ENCODE peak calls at places on chromosomes 1 and 21, in nine cellular contexts. K is sigmoid colon; Y is GM12892; S is GM23338; C is stimulated activated CD4-positive, alpha-beta T cell treated with anti-CD3 and anti-CD28 coated beads, Interleukin-1b, Interleukin-23, amount 100 ng/mL, for 4 hours; Z is A549; R is fibroblast of pulmonary artery; W is H54; F is activated CD4-positive, alpha-beta T cell treated with anti-CD3 and anti-CD28 coated beads for 36 hours. M is an unnamed sample.
A peak's percentile ranks its signal among the peaks of the same experiment; 100 is the strongest.

GRCh38 chr1:210446479-210446878 is 117.8 kb downstream of the HHAT start:
- DNase-seq in F (peak; percentile 96), Z (no peak), Y (no peak), S (no peak), K (no peak), R (no peak), C (peak; percentile 69), W (peak; percentile 41), M (no peak)

GRCh38 chr21:30430170-30430655 is at the start of gene KRTAP13-4:
- DNase-seq in Z (no peak), C (no peak), F (no peak), S (no peak), W (no peak), R (no peak), Y (no peak), K (no peak), M (no peak)

GRCh38 chr1:228087771-228088251 is 5.3 kb downstream of the ARF1 start:
- DNase-seq in K (peak; percentile 58), F (peak; percentile 45), W (peak; percentile 86), S (no peak), Z (no peak), Y (no peak), C (no peak), R (peak; percentile 93), M (peak; percentile 78)

GRCh38 chr1:163090321-163090945 is 21.3 kb downstream of the RGS4 start:
- DNase-seq in R (peak; percentile 66), S (no peak), F (no peak), K (no peak), W (no peak), Y (no peak), C (no peak), Z (no peak), M (no peak)

GRCh38 chr1:199373139-199373538 is 654.4 kb upstream of the NR5A2 start:
- DNase-seq in F (no peak), Y (no peak), C (no peak), R (no peak), Z (no peak), S (no peak), W (no peak), K (no peak), M (no peak)

GRCh38 chr1:3577300-3577699 is 34.0 kb downstream of the MEGF6 start:
- DNase-seq in Y (no peak), F (no peak), W (no peak), R (peak; percentile 82), K (no peak), C (no peak), S (no peak), Z (no peak), M (no peak)

GRCh38 chr1:30604801-30605440 is 118.5 kb downstream of the MATN1 start:
- DNase-seq in Y (no peak), K (no peak), S (no peak), C (no peak), W (no peak), R (no peak), F (no peak), Z (no peak), M (no peak)

GRCh38 chr1:201769966-201770365 is 59.0 kb upstream of the IPO9 start:
- DNase-seq in C (no peak), Z (no peak), S (no peak), F (no peak), Y (no peak), K (no peak), R (peak; percentile 90), W (no peak), M (no peak)

GRCh38 chr1:63112155-63112914 is 210.0 kb upstream of the FOXD3 start:
- DNase-seq in C (no peak), K (no peak), W (peak; percentile 23), Z (no peak), F (peak; percentile 30), Y (no peak), R (peak; percentile 38), S (no peak), M (peak; percentile 7)

GRCh38 chr1:230270940-230271325 is 155.2 kb downstream of the PGBD5 start:
- DNase-seq in W (no peak), F (no peak), K (no peak), R (peak; percentile 8), Y (no peak), C (no peak), Z (no peak), S (no peak), M (no peak)

GRCh38 chr1:109184657-109185056 is 29.1 kb upstream of the SARS1 start:
- DNase-seq in Y (no peak), Z (no peak), R (no peak), F (no peak), S (no peak), C (no peak), K (no peak), W (no peak), M (no peak)

GRCh38 chr1:235023197-235024044 is 105.2 kb downstream of the TOMM20 start:
- DNase-seq in Z (no peak), Y (no peak), W (no peak), K (peak; percentile 33), S (peak; percentile 15), R (no peak), C (no peak), F (no peak), M (no peak)

GRCh38 chr1:1435094-1435903 is at the start of gene VWA1:
- DNase-seq in R (peak; percentile 65), F (peak; percentile 82), S (peak; percentile 79), W (no peak), Z (no peak), C (peak; percentile 56), K (peak; percentile 88), Y (peak; percentile 93), M (peak; percentile 86)

GRCh38 chr1:40067023-40067422 is 26.5 kb downstream of the CAP1 start:
- DNase-seq in K (no peak), Y (no peak), C (no peak), F (no peak), Z (no peak), S (no peak), W (no peak), R (peak; percentile 41), M (no peak)

GRCh38 chr1:189212606-189213005 is 1265.1 kb downstream of the BRINP3 start:
- DNase-seq in S (no peak), Y (no peak), W (no peak), Z (no peak), R (peak; percentile 26), K (no peak), F (no peak), C (no peak), M (no peak)

GRCh38 chr1:10594481-10595050 is 119.8 kb downstream of the PEX14 start:
- DNase-seq in R (no peak), S (peak; percentile 57), Y (no peak), K (no peak), W (no peak), F (no peak), C (no peak), Z (no peak), M (no peak)

GRCh38 chr1:54334996-54335395 is 71.2 kb downstream of the SSBP3 start:
- DNase-seq in F (no peak), Y (no peak), Z (no peak), W (no peak), S (no peak), C (no peak), K (no peak), R (peak; percentile 43), M (no peak)

GRCh38 chr1:203682401-203683383 is 56.1 kb downstream of the ATP2B4 start:
- DNase-seq in K (no peak), R (peak; percentile 41), W (no peak), F (peak; percentile 73), C (no peak), Z (no peak), Y (no peak), S (peak; percentile 71), M (no peak)

GRCh38 chr21:38377165-38378093 is 120.6 kb downstream of the KCNJ15 start:
- DNase-seq in F (no peak), W (no peak), Z (no peak), R (no peak), S (no peak), Y (no peak), C (no peak), K (no peak), M (no peak)

GRCh38 chr1:87867631-87868030 is 539.0 kb downstream of the LMO4 start:
- DNase-seq in W (no peak), Z (no peak), S (no peak), K (no peak), F (no peak), R (peak; percentile 62), C (no peak), Y (no peak), M (peak; percentile 8)

GRCh38 chr21:46253610-46254124 is 25.1 kb upstream of the LSS start:
- DNase-seq in K (no peak), Y (no peak), W (no peak), R (peak; percentile 40), C (no peak), Z (no peak), S (peak; percentile 21), F (peak; percentile 72), M (no peak)

GRCh38 chr1:30321996-30322858 is 401.2 kb downstream of the MATN1 start:
- DNase-seq in F (no peak), Y (no peak), W (no peak), Z (no peak), K (no peak), C (no peak), S (no peak), R (no peak), M (no peak)

GRCh38 chr1:25744140-25744581 is 55.8 kb upstream of the SELENON start:
- DNase-seq in W (peak; percentile 16), R (peak; percentile 73), C (no peak), Y (no peak), S (peak; percentile 75), K (peak; percentile 93), F (no peak), Z (peak; percentile 27), M (peak; percentile 42)

GRCh38 chr1:150273310-150273709 is 720 bp downstream of the C1orf54 start:
- DNase-seq in R (no peak), S (peak; percentile 9), C (no peak), F (no peak), K (no peak), Z (no peak), Y (no peak), W (no peak), M (no peak)

GRCh38 chr1:4174291-4175200 is 274.5 kb upstream of the C1orf174 start:
- DNase-seq in K (peak; percentile 54), F (no peak), Z (no peak), S (no peak), Y (no peak), R (no peak), C (no peak), W (no peak), M (no peak)

GRCh38 chr1:106907795-106908194 is 148.7 kb upstream of the PRMT6 start:
- DNase-seq in S (no peak), K (no peak), C (no peak), Z (no peak), Y (no peak), W (no peak), R (no peak), F (no peak), M (no peak)

M was measured in RWPE1.